ENCODE peak calls at places on chromosomes 3 and 15, in five cellular contexts. U is cardiac muscle cell, P is Peyer's patch, N is neural progenitor cell, H is IMR-90. T is an unnamed sample. For H3K27me3 and H3K4me1, the result is how much of the 10 kb centered on the place peaks cover.

GRCh38 chr3:73868688-73869315 is 244.1 kb upstream of the PDZRN3 start:
- DNase-seq in H (peak), P (no peak), N (peak), U (peak), T (no peak)

GRCh38 chr3:126082334-126083137 is 1.4 kb downstream of the SLC41A3 start:
- DNase-seq in H (no peak), P (no peak), N (no peak), U (no peak), T (no peak)

GRCh38 chr15:79923068-79923514 is 26.3 kb upstream of the MTHFS start:
- DNase-seq in H (peak), N (peak), U (peak), P (peak), T (no peak)

GRCh38 chr3:16085884-16086608 is 88.4 kb upstream of the GALNT15 start:
- DNase-seq in H (no peak), U (peak), N (no peak), P (no peak), T (no peak)

GRCh38 chr3:132972333-132972732 is 65.9 kb upstream of the TMEM108 start:
- DNase-seq in N (no peak), H (peak), U (peak), P (no peak), T (no peak)

GRCh38 chr3:141789281-141789680 is 26.1 kb downstream of the GRK7 start:
- DNase-seq in P (no peak), H (no peak), N (no peak), U (no peak), T (no peak)

GRCh38 chr3:196941846-196942225 is 492 bp downstream of the NCBP2 start:
- DNase-seq in H (peak), P (peak), N (peak), U (peak), T (no peak)

GRCh38 chr3:61715886-61716527 is 154.6 kb downstream of the PTPRG start:
- DNase-seq in U (no peak), P (no peak), H (no peak), N (no peak), T (no peak)

GRCh38 chr3:171565671-171566070 is 105.5 kb upstream of the TNIK start:
- DNase-seq in N (no peak), P (no peak), U (peak), H (peak), T (no peak)

GRCh38 chr15:76932090-76932966 is 779 bp downstream of the RCN2 start:
- DNase-seq in U (peak), H (peak), P (no peak), N (peak), T (no peak)

GRCh38 chr3:140242818-140243276 is 307.9 kb downstream of the CLSTN2 start:
- DNase-seq in N (no peak), H (no peak), U (peak), P (no peak), T (no peak)

GRCh38 chr15:69548367-69548766 is 95.7 kb downstream of the RPLP1 start:
- DNase-seq in H (no peak), U (no peak), P (no peak), N (no peak), T (no peak)

GRCh38 chr3:172131746-172132145 is 92.4 kb downstream of the FNDC3B start:
- DNase-seq in N (no peak), U (no peak), H (no peak), P (no peak), T (no peak)

GRCh38 chr3:174365796-174366195 is 493.3 kb upstream of the NAALADL2 start:
- DNase-seq in P (no peak), H (no peak), U (no peak), N (no peak), T (no peak)

GRCh38 chr3:48630407-48630806 is 4.9 kb downstream of the SLC26A6 start:
- DNase-seq in P (no peak), U (no peak), N (no peak), H (no peak), T (no peak)

GRCh38 chr15:95247068-95247984 is 1016.0 kb downstream of the MCTP2 start:
- DNase-seq in N (no peak), U (peak), H (peak), P (no peak), T (no peak)

GRCh38 chr3:53493997-53494791 is at the start of gene CACNA1D:
- DNase-seq in N (peak), H (no peak), P (no peak), U (peak), T (no peak)

GRCh38 chr15:85379403-85380131 is 836 bp upstream of the AKAP13 start:
- DNase-seq in H (no peak), P (peak), U (no peak), N (peak), T (peak)

GRCh38 chr3:128497305-128498126 is 4.5 kb upstream of the GATA2 start:
- DNase-seq in N (peak), U (peak), H (no peak), P (peak), T (peak)

GRCh38 chr3:128498127-128498626 is 5.2 kb upstream of the GATA2 start:
- DNase-seq in H (no peak), P (no peak), N (no peak), U (no peak), T (no peak)

GRCh38 chr3:128496019-128496601 is 3.1 kb upstream of the GATA2 start:
- DNase-seq in U (no peak), N (peak), P (no peak), H (no peak), T (no peak)

GRCh38 chr3:128495435-128495970 is 2.5 kb upstream of the GATA2 start:
- DNase-seq in H (no peak), P (no peak), U (no peak), N (no peak), T (no peak)

GRCh38 chr3:128496602-128497304 is 3.8 kb upstream of the GATA2 start:
- DNase-seq in N (peak), H (no peak), U (peak), P (no peak), T (no peak)
- H3K27me3 ChIP-seq in N (half or more), H (under half), U (half or more), P (under half), T (under half)

GRCh38 chr3:181725830-181726229 is 14.1 kb downstream of the SOX2 start:
- DNase-seq in P (no peak), N (peak), H (no peak), U (no peak), T (no peak)

GRCh38 chr3:181728470-181728869 is 16.7 kb downstream of the SOX2 start:
- DNase-seq in P (no peak), U (no peak), H (no peak), N (no peak), T (no peak)

GRCh38 chr3:181727122-181728036 is 15.7 kb downstream of the SOX2 start:
- DNase-seq in N (peak), U (no peak), P (no peak), H (no peak), T (no peak)

GRCh38 chr3:181725033-181725775 is 13.5 kb downstream of the SOX2 start:
- DNase-seq in P (no peak), U (no peak), H (no peak), N (peak), T (no peak)

DNA sequence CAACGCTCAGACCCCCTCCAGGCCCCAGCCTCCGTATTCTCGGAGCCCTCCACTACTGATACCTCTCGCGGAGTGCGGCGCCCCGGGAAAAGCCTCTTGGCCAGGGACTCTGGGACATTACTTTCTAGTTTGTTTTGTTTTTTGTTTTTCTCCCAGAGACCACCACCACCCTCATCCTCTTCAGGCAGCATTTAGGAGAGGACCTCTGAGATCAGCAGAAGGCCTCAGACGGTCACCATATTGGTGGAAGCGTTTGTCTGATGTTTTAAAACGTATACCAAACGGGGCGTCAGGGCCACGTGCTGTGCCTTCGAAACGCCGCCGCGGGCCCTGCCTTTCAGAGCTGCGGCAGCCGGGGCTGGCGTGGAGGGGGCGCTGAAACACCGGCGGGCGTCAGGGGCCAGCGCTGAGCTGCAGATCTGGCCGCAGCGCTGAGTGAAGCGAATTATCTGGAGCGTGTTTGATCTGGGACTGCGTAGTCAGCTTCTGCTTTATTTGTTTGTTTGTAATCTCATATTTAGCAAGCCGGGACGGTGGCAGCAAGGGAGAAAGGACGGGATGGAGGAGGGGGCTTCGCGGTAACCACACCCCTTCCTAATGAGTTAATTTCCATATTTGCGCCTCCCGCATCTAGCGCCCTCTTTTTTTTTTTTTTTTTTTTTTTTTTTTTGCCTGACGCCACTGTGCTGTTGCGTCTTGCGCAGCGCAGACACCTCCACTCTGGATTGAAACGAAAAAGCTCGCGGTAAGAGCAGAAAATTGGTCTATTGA is 14.8 kb downstream of the SOX2 start:
- DNase-seq in U (no peak), P (no peak), N (peak), H (no peak), T (no peak)
- H3K4me1 ChIP-seq in U (under half), P (under half), N (half or more), H (under half), T (under half)

GRCh38 chr3:51388286-51389029 is 2.6 kb upstream of the RBM15B start:
- DNase-seq in N (no peak), H (peak), P (no peak), U (no peak), T (no peak)
- H3K4me3 ChIP-seq in N (no peak), H (no peak), P (no peak), U (no peak), T (no peak)

GRCh38 chr3:51954713-51955112 is 468 bp upstream of the GPR62 start:
- DNase-seq in U (no peak), P (no peak), H (no peak), N (no peak), T (no peak)

GRCh38 chr3:51953445-51953844 is 1.7 kb upstream of the GPR62 start:
- DNase-seq in N (no peak), H (peak), U (peak), P (no peak), T (no peak)

GRCh38 chr3:51955893-51956770 is 951 bp downstream of the GPR62 start:
- DNase-seq in P (no peak), H (no peak), U (peak), N (peak), T (no peak)

GRCh38 chr3:51955175-51955892 is at the start of gene GPR62:
- DNase-seq in P (no peak), N (no peak), H (no peak), U (no peak), T (no peak)

GRCh38 chr3:51954120-51954519 is 1.1 kb upstream of the GPR62 start:
- DNase-seq in N (no peak), H (no peak), P (no peak), U (no peak), T (no peak)
- H3K27me3 ChIP-seq in N (half or more), H (under half), P (under half), U (under half), T (under half)